ENCODE peak calls at places on chromosomes 4 and X, in six cellular contexts. W is head of caudate nucleus; C is heart right ventricle; P is NCI-H1092 treated with DMSO at 0.1 percent for 48 hours; L is CD4-positive, CD25-positive, alpha-beta regulatory T cell; E is stimulated activated CD4-positive, alpha-beta T cell treated with anti-CD3 and anti-CD28 coated beads, Interleukin-4, amount 100 ng/mL, for 4 hours. G is an unnamed sample.
A peak's percentile ranks its signal among the peaks of the same experiment; 100 is the strongest.

GRCh38 chrX:133685806-133686205 is 270.5 kb upstream of the GPC4 start:
- DNase-seq in W (no peak), C (no peak), P (peak; percentile 46), L (no peak), E (no peak), G (no peak)

GRCh38 chr4:122874194-122874593 is 47.6 kb downstream of the FGF2 start:
- DNase-seq in W (no peak), C (no peak), P (no peak), L (no peak), E (no peak), G (no peak)

GRCh38 chrX:120310861-120311631 is at the start of gene TMEM255A:
- DNase-seq in W (peak; percentile 49), C (no peak), P (peak; percentile 36), L (no peak), E (no peak), G (no peak)

GRCh38 chrX:9326369-9326768 is 138.5 kb upstream of the TBL1X start:
- DNase-seq in W (no peak), C (no peak), P (no peak), L (no peak), E (no peak), G (no peak)

GRCh38 chrX:47662144-47662657 is 3.2 kb upstream of the UXT start:
- DNase-seq in W (peak; percentile 26), C (no peak), P (no peak), L (no peak), E (peak; percentile 49), G (no peak)

GRCh38 chr4:26242451-26242850 is 78.4 kb upstream of the RBPJ start:
- DNase-seq in W (no peak), C (no peak), P (no peak), L (no peak), E (no peak), G (no peak)

GRCh38 chr4:71290074-71290473 is 48.7 kb upstream of the SLC4A4 start:
- DNase-seq in W (no peak), C (no peak), P (no peak), L (no peak), E (no peak), G (no peak)

GRCh38 chrX:49251325-49251724 is 13.2 kb downstream of the FOXP3 start:
- DNase-seq in W (no peak), C (no peak), P (no peak), L (no peak), E (no peak), G (no peak)

GRCh38 chrX:113892401-113892800 is 691.5 kb upstream of the HTR2C start:
- DNase-seq in W (no peak), C (no peak), P (no peak), L (no peak), E (no peak), G (no peak)

GRCh38 chrX:119529355-119530276 is 35.6 kb downstream of the STEEP1 start:
- DNase-seq in W (no peak), C (no peak), P (no peak), L (no peak), E (no peak), G (no peak)

GRCh38 chr4:154036856-154037255 is 248.0 kb upstream of the SFRP2 start:
- DNase-seq in W (peak; percentile 48), C (no peak), P (no peak), L (no peak), E (no peak), G (no peak)

GRCh38 chr4:41795796-41796195 is 47.3 kb upstream of the PHOX2B start:
- DNase-seq in W (no peak), C (no peak), P (no peak), L (no peak), E (no peak), G (no peak)

GRCh38 chrX:155612312-155613224 is at the start of gene TMLHE:
- DNase-seq in W (peak; percentile 68), C (peak; percentile 61), P (peak; percentile 52), L (peak; percentile 43), E (peak; percentile 40), G (peak; percentile 46)

GRCh38 chrX:128929281-128930057 is 593.8 kb downstream of the SMARCA1 start:
- DNase-seq in W (no peak), C (no peak), P (peak; percentile 64), L (no peak), E (no peak), G (no peak)

G was measured in activated T-cell treated with anti-CD3 and anti-CD28 coated beads, Interleukin-2, amount 50 U/mL, for 4 hours.